ENCODE peak calls at places on chromosomes 16 and 17, in nine cellular contexts. One of them, this sample, is unnamed.

GRCh38 chr17:65638221-65638940 is 76.9 kb upstream of the AXIN2 start:
- DNase-seq in ovary: no peak
- DNase-seq in HCT116: no peak
- DNase-seq in foreskin fibroblast: no peak
- DNase-seq in Peyer's patch: no peak
- DNase-seq in BJ: no peak
- DNase-seq in mucosa of descending colon: no peak
- DNase-seq in choroid plexus epithelial cell: peak; percentile 71
- DNase-seq in cardiac muscle cell: peak; percentile 16
- DNase-seq in this sample: no peak

GRCh38 chr17:43579570-43580140 is 33.5 kb upstream of the ETV4 start:
- DNase-seq in cardiac muscle cell: peak; percentile 76
- DNase-seq in ovary: no peak
- DNase-seq in HCT116: no peak
- DNase-seq in Peyer's patch: no peak
- DNase-seq in choroid plexus epithelial cell: peak; percentile 76
- DNase-seq in foreskin fibroblast: peak; percentile 75
- DNase-seq in mucosa of descending colon: no peak
- DNase-seq in BJ: no peak
- DNase-seq in this sample: no peak

GRCh38 chr17:80802626-80803450 is 188.8 kb upstream of the CHMP6 start:
- DNase-seq in ovary: no peak
- DNase-seq in Peyer's patch: peak; percentile 36
- DNase-seq in BJ: no peak
- DNase-seq in choroid plexus epithelial cell: no peak
- DNase-seq in mucosa of descending colon: no peak
- DNase-seq in cardiac muscle cell: no peak
- DNase-seq in foreskin fibroblast: no peak
- DNase-seq in HCT116: no peak
- DNase-seq in this sample: no peak

GRCh38 chr17:28540231-28540630 is 12.2 kb downstream of the UNC119 start:
- DNase-seq in HCT116: no peak
- DNase-seq in foreskin fibroblast: no peak
- DNase-seq in Peyer's patch: no peak
- DNase-seq in ovary: no peak
- DNase-seq in choroid plexus epithelial cell: no peak
- DNase-seq in BJ: no peak
- DNase-seq in mucosa of descending colon: no peak
- DNase-seq in cardiac muscle cell: no peak
- DNase-seq in this sample: no peak

GRCh38 chr16:11386054-11386680 is 40.9 kb downstream of the RMI2 start:
- DNase-seq in Peyer's patch: no peak
- DNase-seq in foreskin fibroblast: no peak
- DNase-seq in HCT116: no peak
- DNase-seq in cardiac muscle cell: no peak
- DNase-seq in mucosa of descending colon: no peak
- DNase-seq in choroid plexus epithelial cell: no peak
- DNase-seq in ovary: no peak
- DNase-seq in BJ: no peak
- DNase-seq in this sample: no peak

GRCh38 chr17:81412490-81413093 is 17.3 kb downstream of the BAHCC1 start:
- DNase-seq in ovary: no peak
- DNase-seq in mucosa of descending colon: no peak
- DNase-seq in Peyer's patch: no peak
- DNase-seq in cardiac muscle cell: peak; percentile 53
- DNase-seq in foreskin fibroblast: no peak
- DNase-seq in BJ: no peak
- DNase-seq in choroid plexus epithelial cell: peak; percentile 41
- DNase-seq in HCT116: no peak
- DNase-seq in this sample: no peak

GRCh38 chr16:21608647-21609328 is 9.4 kb downstream of the METTL9 start:
- DNase-seq in ovary: no peak
- DNase-seq in Peyer's patch: no peak
- DNase-seq in foreskin fibroblast: no peak
- DNase-seq in mucosa of descending colon: no peak
- DNase-seq in choroid plexus epithelial cell: peak; percentile 61
- DNase-seq in HCT116: no peak
- DNase-seq in BJ: no peak
- DNase-seq in cardiac muscle cell: peak; percentile 69
- DNase-seq in this sample: no peak

GRCh38 chr16:86110134-86110533 is 211.2 kb downstream of the IRF8 start:
- DNase-seq in Peyer's patch: no peak
- DNase-seq in HCT116: no peak
- DNase-seq in choroid plexus epithelial cell: no peak
- DNase-seq in mucosa of descending colon: no peak
- DNase-seq in ovary: no peak
- DNase-seq in cardiac muscle cell: no peak
- DNase-seq in foreskin fibroblast: no peak
- DNase-seq in BJ: no peak
- DNase-seq in this sample: no peak

GRCh38 chr17:68175905-68176304 is 71.9 kb upstream of the AMZ2 start:
- DNase-seq in cardiac muscle cell: no peak
- DNase-seq in BJ: no peak
- DNase-seq in ovary: no peak
- DNase-seq in foreskin fibroblast: no peak
- DNase-seq in choroid plexus epithelial cell: no peak
- DNase-seq in HCT116: no peak
- DNase-seq in mucosa of descending colon: no peak
- DNase-seq in Peyer's patch: no peak
- DNase-seq in this sample: no peak

GRCh38 chr17:51560398-51560797 is 300.1 kb downstream of the UTP18 start:
- DNase-seq in BJ: no peak
- DNase-seq in HCT116: no peak
- DNase-seq in mucosa of descending colon: no peak
- DNase-seq in choroid plexus epithelial cell: no peak
- DNase-seq in Peyer's patch: no peak
- DNase-seq in cardiac muscle cell: no peak
- DNase-seq in foreskin fibroblast: no peak
- DNase-seq in ovary: no peak
- DNase-seq in this sample: no peak

GRCh38 chr17:70172921-70173320 is 3.6 kb downstream of the KCNJ2 start:
- DNase-seq in cardiac muscle cell: peak; percentile 25
- DNase-seq in Peyer's patch: no peak
- DNase-seq in BJ: no peak
- DNase-seq in HCT116: no peak
- DNase-seq in foreskin fibroblast: no peak
- DNase-seq in ovary: no peak
- DNase-seq in choroid plexus epithelial cell: peak; percentile 62
- DNase-seq in mucosa of descending colon: no peak
- DNase-seq in this sample: no peak

GRCh38 chr16:46982335-46982734 is 8.9 kb upstream of the DNAJA2 start:
- DNase-seq in BJ: no peak
- DNase-seq in cardiac muscle cell: no peak
- DNase-seq in ovary: no peak
- DNase-seq in foreskin fibroblast: no peak
- DNase-seq in choroid plexus epithelial cell: no peak
- DNase-seq in Peyer's patch: no peak
- DNase-seq in mucosa of descending colon: no peak
- DNase-seq in HCT116: no peak
- DNase-seq in this sample: no peak

GRCh38 chr17:15397605-15398004 is 56.2 kb upstream of the TEKT3 start:
- DNase-seq in cardiac muscle cell: peak; percentile 48
- DNase-seq in foreskin fibroblast: no peak
- DNase-seq in HCT116: no peak
- DNase-seq in ovary: no peak
- DNase-seq in BJ: no peak
- DNase-seq in Peyer's patch: no peak
- DNase-seq in choroid plexus epithelial cell: no peak
- DNase-seq in mucosa of descending colon: no peak
- DNase-seq in this sample: no peak

GRCh38 chr16:72924918-72925630 is 122.9 kb downstream of the ZFHX3 start:
- DNase-seq in ovary: no peak
- DNase-seq in Peyer's patch: no peak
- DNase-seq in BJ: no peak
- DNase-seq in HCT116: no peak
- DNase-seq in cardiac muscle cell: no peak
- DNase-seq in foreskin fibroblast: no peak
- DNase-seq in choroid plexus epithelial cell: no peak
- DNase-seq in mucosa of descending colon: no peak
- DNase-seq in this sample: no peak

GRCh38 chr17:5127910-5128309 is 12.1 kb downstream of the USP6 start:
- DNase-seq in foreskin fibroblast: no peak
- DNase-seq in choroid plexus epithelial cell: no peak
- DNase-seq in BJ: no peak
- DNase-seq in HCT116: no peak
- DNase-seq in mucosa of descending colon: no peak
- DNase-seq in cardiac muscle cell: no peak
- DNase-seq in ovary: no peak
- DNase-seq in Peyer's patch: peak; percentile 27
- DNase-seq in this sample: no peak

GRCh38 chr17:13266596-13266995 is 248.8 kb upstream of the ELAC2 start:
- DNase-seq in mucosa of descending colon: no peak
- DNase-seq in choroid plexus epithelial cell: peak; percentile 4
- DNase-seq in ovary: no peak
- DNase-seq in Peyer's patch: no peak
- DNase-seq in cardiac muscle cell: no peak
- DNase-seq in foreskin fibroblast: peak; percentile 10
- DNase-seq in BJ: peak; percentile 12
- DNase-seq in HCT116: no peak
- DNase-seq in this sample: peak; percentile 88

GRCh38 chr17:77645441-77646430 is 312.8 kb upstream of the TNRC6C start:
- DNase-seq in foreskin fibroblast: peak; percentile 24
- DNase-seq in HCT116: no peak
- DNase-seq in ovary: no peak
- DNase-seq in Peyer's patch: peak; percentile 44
- DNase-seq in choroid plexus epithelial cell: peak; percentile 14
- DNase-seq in BJ: no peak
- DNase-seq in mucosa of descending colon: no peak
- DNase-seq in cardiac muscle cell: peak; percentile 60
- DNase-seq in this sample: no peak

GRCh38 chr17:60421273-60422161 is 772 bp upstream of the CHCT1 start:
- DNase-seq in mucosa of descending colon: peak; percentile 64
- DNase-seq in ovary: peak; percentile 69
- DNase-seq in choroid plexus epithelial cell: peak; percentile 55
- DNase-seq in foreskin fibroblast: peak; percentile 49
- DNase-seq in cardiac muscle cell: peak; percentile 73
- DNase-seq in Peyer's patch: peak; percentile 84
- DNase-seq in HCT116: no peak
- DNase-seq in BJ: no peak
- DNase-seq in this sample: no peak
- TF ChIP-seq CTCF in mucosa of descending colon: peak; percentile 82
- TF ChIP-seq CTCF in ovary: peak; percentile 96
- TF ChIP-seq CTCF in choroid plexus epithelial cell: peak; percentile 81
- TF ChIP-seq CTCF in foreskin fibroblast: peak; percentile 91
- TF ChIP-seq CTCF in cardiac muscle cell: peak; percentile 92
- TF ChIP-seq CTCF in Peyer's patch: peak; percentile 25
- TF ChIP-seq CTCF in HCT116: peak; percentile 7
- TF ChIP-seq CTCF in BJ: peak; percentile 97
- TF ChIP-seq CTCF in this sample: peak; percentile 84

DNA sequence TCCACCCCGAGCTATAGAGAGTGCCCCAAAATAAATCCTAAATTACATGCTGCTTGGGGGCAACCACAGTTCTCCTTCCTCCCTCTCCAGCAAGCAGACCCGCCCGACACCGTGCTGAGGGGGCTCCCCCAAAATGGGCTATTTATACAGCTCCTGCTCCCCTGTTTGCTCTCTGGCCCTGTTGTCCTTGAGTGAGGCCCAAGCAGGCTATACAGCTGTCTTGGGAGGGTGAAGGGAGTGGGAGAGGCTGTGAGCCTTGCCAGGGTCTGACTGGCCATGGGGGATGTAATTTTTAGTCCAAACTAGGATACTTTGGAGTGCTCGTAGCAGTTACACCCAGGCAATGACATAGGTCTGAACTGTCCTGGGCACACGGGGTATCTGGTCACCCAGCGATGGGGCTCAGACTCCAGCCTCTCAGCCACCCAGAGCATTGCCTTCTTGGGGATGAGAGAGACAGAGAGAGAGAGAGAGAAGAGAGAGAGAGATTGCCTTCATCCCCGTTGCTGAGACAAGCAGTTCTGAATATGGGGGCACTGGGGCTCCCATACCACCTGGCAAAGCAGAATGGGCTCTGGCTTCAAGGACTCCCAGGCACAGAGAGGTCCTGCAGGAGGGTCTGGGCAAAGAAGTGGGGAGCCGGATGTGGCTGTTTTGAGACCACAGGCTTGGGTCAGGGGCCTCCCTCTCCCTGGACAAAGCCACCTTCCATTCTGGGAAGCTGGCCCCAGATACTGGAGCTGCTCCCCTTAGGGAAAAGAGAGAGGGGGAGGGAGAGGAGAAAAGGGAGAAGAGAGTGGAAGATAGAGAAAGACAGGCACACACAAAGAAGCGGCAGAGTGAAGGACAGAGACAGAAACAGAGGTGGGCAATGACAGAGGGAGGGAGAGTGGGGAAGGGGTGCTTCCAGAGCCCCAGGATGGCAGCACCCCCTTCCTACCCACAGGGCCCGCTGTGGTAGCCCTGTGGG is 10.7 kb upstream of the TMEM92 start:
- DNase-seq in ovary: peak; percentile 60
- DNase-seq in mucosa of descending colon: no peak
- DNase-seq in Peyer's patch: peak; percentile 40
- DNase-seq in cardiac muscle cell: no peak
- DNase-seq in choroid plexus epithelial cell: no peak
- DNase-seq in HCT116: no peak
- DNase-seq in foreskin fibroblast: no peak
- DNase-seq in BJ: no peak
- DNase-seq in this sample: no peak
- H3K4me3 ChIP-seq in ovary: no peak overlapping the region
- H3K4me3 ChIP-seq in mucosa of descending colon: no peak overlapping the region
- H3K4me3 ChIP-seq in Peyer's patch: no peak overlapping the region
- H3K4me3 ChIP-seq in cardiac muscle cell: no peak overlapping the region
- H3K4me3 ChIP-seq in choroid plexus epithelial cell: no peak overlapping the region
- H3K4me3 ChIP-seq in HCT116: no peak overlapping the region
- H3K4me3 ChIP-seq in foreskin fibroblast: peak overlapping the region; percentile 31
- H3K4me3 ChIP-seq in BJ: no peak overlapping the region
- H3K4me3 ChIP-seq in this sample: peak overlapping the region; percentile 33

DNA sequence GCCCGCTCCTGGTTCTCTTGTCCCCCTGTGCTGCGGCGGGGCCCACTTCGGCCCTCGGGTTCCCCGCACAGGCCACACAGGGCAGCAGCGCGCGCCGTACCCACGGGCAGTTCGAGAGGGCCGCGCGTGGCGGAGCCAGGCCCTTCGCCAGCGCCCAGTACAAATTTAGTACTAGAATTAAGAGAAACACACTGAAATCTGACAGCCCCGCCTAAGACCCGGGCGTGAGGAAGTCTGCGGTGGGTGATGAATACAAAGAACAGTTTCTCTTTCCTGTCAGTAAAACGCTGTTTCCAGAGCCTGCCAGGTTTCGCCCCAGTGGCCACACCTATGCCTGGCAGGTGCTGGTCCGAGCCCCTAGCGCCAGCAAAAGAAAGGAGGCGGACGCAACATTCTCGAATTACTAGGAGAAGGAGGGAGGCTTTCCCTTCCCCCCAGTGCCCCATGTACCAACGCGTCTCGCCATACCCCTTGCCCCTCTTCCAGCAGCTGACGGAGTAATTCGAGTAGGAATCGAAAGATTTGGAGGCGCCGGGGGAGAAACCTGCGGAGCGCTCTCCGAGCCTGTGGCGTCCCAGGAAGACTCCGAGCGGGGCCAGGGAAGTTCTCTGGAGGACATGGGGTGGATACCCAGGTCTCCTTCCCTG is 591 bp upstream of the SLFN5 start:
- DNase-seq in ovary: peak; percentile 56
- DNase-seq in mucosa of descending colon: peak; percentile 83
- DNase-seq in Peyer's patch: peak; percentile 92
- DNase-seq in BJ: no peak
- DNase-seq in cardiac muscle cell: peak; percentile 40
- DNase-seq in foreskin fibroblast: peak; percentile 17
- DNase-seq in HCT116: peak; percentile 58
- DNase-seq in choroid plexus epithelial cell: peak; percentile 47
- DNase-seq in this sample: no peak
- TF ChIP-seq CTCF in ovary: no peak
- TF ChIP-seq CTCF in mucosa of descending colon: peak; percentile 57
- TF ChIP-seq CTCF in Peyer's patch: peak; percentile 53
- TF ChIP-seq CTCF in BJ: no peak
- TF ChIP-seq CTCF in cardiac muscle cell: peak; percentile 7
- TF ChIP-seq CTCF in foreskin fibroblast: peak; percentile 8
- TF ChIP-seq CTCF in HCT116: peak; percentile 59
- TF ChIP-seq CTCF in choroid plexus epithelial cell: peak; percentile 33
- TF ChIP-seq CTCF in this sample: peak; percentile 19

GRCh38 chr17:62895256-62895649 is 70.8 kb upstream of the TANC2 start:
- DNase-seq in cardiac muscle cell: no peak
- DNase-seq in mucosa of descending colon: no peak
- DNase-seq in ovary: no peak
- DNase-seq in BJ: no peak
- DNase-seq in HCT116: no peak
- DNase-seq in Peyer's patch: no peak
- DNase-seq in choroid plexus epithelial cell: no peak
- DNase-seq in foreskin fibroblast: no peak
- DNase-seq in this sample: no peak
- H3K4me3 ChIP-seq in cardiac muscle cell: no peak overlapping the region
- H3K4me3 ChIP-seq in mucosa of descending colon: no peak overlapping the region
- H3K4me3 ChIP-seq in ovary: no peak overlapping the region
- H3K4me3 ChIP-seq in BJ: no peak overlapping the region
- H3K4me3 ChIP-seq in HCT116: no peak overlapping the region
- H3K4me3 ChIP-seq in Peyer's patch: no peak overlapping the region
- H3K4me3 ChIP-seq in choroid plexus epithelial cell: no peak overlapping the region
- H3K4me3 ChIP-seq in foreskin fibroblast: no peak overlapping the region
- H3K4me3 ChIP-seq in this sample: no peak overlapping the region